ENCODE peak calls at places on chromosome 12, in nine cellular contexts. X, B, H, M, S, L, J, E and V are unnamed samples. For H3K27me3, the result is how much of the 10 kb centered on the place peaks cover.

GRCh38 chr12:27426743-27427142 is 19.8 kb upstream of the SMCO2 start:
- DNase-seq in X (no peak), B (no peak), H (no peak), M (no peak), S (no peak), L (no peak), J (no peak), E (no peak), V (no peak)

GRCh38 chr12:74538491-74539258 is 1.0 kb downstream of the ATXN7L3B start:
- DNase-seq in X (peak), B (no peak), H (no peak), M (no peak), S (no peak), L (no peak), J (peak), E (no peak), V (no peak)

GRCh38 chr12:110546339-110546738 is 36.8 kb downstream of the PPTC7 start:
- DNase-seq in X (peak), B (no peak), H (no peak), M (no peak), S (no peak), L (no peak), J (peak), E (peak), V (no peak)

GRCh38 chr12:40103043-40103442 is 2.8 kb downstream of the SLC2A13 start:
- DNase-seq in X (no peak), B (no peak), H (no peak), M (no peak), S (no peak), L (no peak), J (no peak), E (no peak), V (no peak)

GRCh38 chr12:12249216-12250050 is 17.4 kb downstream of the LRP6 start:
- DNase-seq in X (no peak), B (no peak), H (no peak), M (no peak), S (no peak), L (no peak), J (no peak), E (no peak), V (no peak)

GRCh38 chr12:46357438-46358324 is 14.9 kb downstream of the SLC38A2 start:
- DNase-seq in X (peak), B (no peak), H (no peak), M (no peak), S (no peak), L (no peak), J (no peak), E (no peak), V (no peak)

GRCh38 chr12:131617179-131617578 is 93.7 kb upstream of the SFSWAP start:
- DNase-seq in X (no peak), B (no peak), H (no peak), M (no peak), S (no peak), L (no peak), J (no peak), E (no peak), V (no peak)

GRCh38 chr12:94585624-94586023 is 64.7 kb downstream of the TMCC3 start:
- DNase-seq in X (no peak), B (no peak), H (no peak), M (no peak), S (no peak), L (no peak), J (no peak), E (no peak), V (no peak)

GRCh38 chr12:39103552-39104165 is 198.3 kb upstream of the CPNE8 start:
- DNase-seq in X (peak), B (no peak), H (no peak), M (peak), S (no peak), L (no peak), J (peak), E (peak), V (no peak)

GRCh38 chr12:89960607-89961394 is 252.2 kb upstream of the ATP2B1 start:
- DNase-seq in X (peak), B (no peak), H (no peak), M (no peak), S (no peak), L (no peak), J (peak), E (no peak), V (no peak)

GRCh38 chr12:54160807-54161480 is 27.8 kb downstream of the SMUG1 start:
- DNase-seq in X (no peak), B (no peak), H (no peak), M (no peak), S (no peak), L (no peak), J (no peak), E (no peak), V (no peak)
- H3K27me3 ChIP-seq in X (under half), B (under half), H (under half), M (half or more), S (under half), L (under half), J (under half), E (under half), V (half or more)

DNA sequence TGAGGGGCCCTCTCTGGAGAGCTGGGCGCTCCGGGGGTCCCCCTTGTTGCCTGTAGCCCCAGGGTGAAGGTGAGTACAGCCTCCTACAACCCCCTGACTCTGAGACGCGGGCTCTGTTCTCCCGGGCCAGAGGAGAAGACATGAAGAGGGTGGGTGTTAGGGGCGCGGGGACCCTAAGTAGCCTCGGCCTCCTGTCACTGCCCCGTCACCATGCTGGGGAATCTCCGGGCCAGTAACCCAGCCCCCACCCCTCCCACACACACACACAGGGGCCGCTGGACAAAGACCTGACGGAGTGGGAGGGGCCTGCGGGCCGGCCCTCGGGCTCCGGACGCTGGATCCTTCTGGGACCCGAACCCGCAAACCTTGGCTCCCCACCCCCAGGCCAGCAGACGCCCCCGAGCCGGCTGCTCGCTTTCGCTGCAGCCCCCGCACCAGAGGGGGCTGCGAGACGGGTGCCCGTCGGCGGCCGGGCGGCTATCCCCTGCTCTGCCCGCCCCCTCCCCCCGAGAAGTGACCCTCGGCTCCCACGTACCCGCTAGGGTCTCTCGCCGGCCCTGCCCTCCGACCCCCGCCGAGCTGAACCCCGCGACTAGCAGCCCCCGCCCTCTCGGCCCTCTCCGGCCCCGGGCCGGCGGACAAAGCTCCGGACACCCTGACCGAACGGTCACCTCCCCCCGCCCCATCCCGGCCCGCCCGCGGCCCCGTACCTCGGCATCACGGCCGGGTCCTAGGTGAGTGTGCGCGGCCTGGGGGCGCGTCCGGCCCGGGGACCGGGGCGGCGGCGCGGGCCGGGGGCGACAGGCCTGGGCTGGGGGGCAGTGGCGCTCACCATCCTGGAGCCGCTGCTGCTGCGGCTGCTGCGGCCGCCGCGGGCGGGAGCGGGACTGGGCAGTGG is at the start of gene FIGNL2:
- DNase-seq in X (no peak), B (peak), H (peak), M (peak), S (peak), L (no peak), J (peak), E (no peak), V (peak)
- H3K27me3 ChIP-seq in X (under half), B (under half), H (half or more), M (under half), S (under half), L (under half), J (under half), E (under half), V (half or more)

GRCh38 chr12:113056631-113057488 is at the start of gene DTX1:
- DNase-seq in X (no peak), B (no peak), H (peak), M (peak), S (peak), L (no peak), J (no peak), E (no peak), V (peak)
- H3K27me3 ChIP-seq in X (under half), B (under half), H (half or more), M (under half), S (under half), L (under half), J (half or more), E (under half), V (half or more)

GRCh38 chr12:1826401-1826800 is 6.0 kb downstream of the LRTM2 start:
- DNase-seq in X (no peak), B (no peak), H (peak), M (no peak), S (no peak), L (no peak), J (no peak), E (no peak), V (no peak)
- H3K27me3 ChIP-seq in X (under half), B (under half), H (half or more), M (half or more), S (under half), L (under half), J (under half), E (half or more), V (half or more)

GRCh38 chr12:2112401-2112800 is 59.6 kb downstream of the CACNA1C start:
- DNase-seq in X (no peak), B (no peak), H (no peak), M (no peak), S (no peak), L (no peak), J (no peak), E (no peak), V (no peak)
- H3K27me3 ChIP-seq in X (under half), B (under half), H (under half), M (under half), S (under half), L (under half), J (under half), E (under half), V (under half)